ENCODE peak calls at places on chromosomes 6 and 20, in ten cellular contexts. K is stimulated activated naive CD8-positive, alpha-beta T cell treated with anti-CD3 and anti-CD28 coated beads, Interleukin-15, amount 100 ng/mL, for 72 hours; D is heart left ventricle; H is activated CD8-positive, alpha-beta T cell treated with anti-CD3 and anti-CD28 coated beads for 36 hours; Z is CD8-positive, alpha-beta T cell; J is HCT116; W is Right ventricle myocardium superior; Y is naive thymus-derived CD8-positive, alpha-beta T cell; L is naive thymus-derived CD4-positive, alpha-beta T cell; T is stimulated activated effector memory CD8-positive, alpha-beta T cell treated with anti-CD3 and anti-CD28 coated beads, Interleukin-12 subunit alpha, Interleukin-12 subunit beta, amount 100 ng/mL, for 72 hours. R is an unnamed sample.

GRCh38 chr6:85484941-85485340 is 35.1 kb downstream of the NT5E start:
- ATAC-seq in K (no peak), D (no peak), H (no peak), Z (no peak), J (no peak), W (no peak), Y (no peak), L (no peak), T (no peak), R (no peak)

GRCh38 chr6:80319286-80319685 is 212.8 kb downstream of the BCKDHB start:
- ATAC-seq in K (no peak), D (no peak), H (no peak), Z (no peak), J (no peak), W (no peak), Y (no peak), L (no peak), T (no peak), R (no peak)

GRCh38 chr6:51902261-51902764 is 185.1 kb downstream of the PKHD1 start:
- ATAC-seq in K (no peak), D (no peak), H (no peak), Z (no peak), J (no peak), W (no peak), Y (no peak), L (no peak), T (no peak), R (no peak)

GRCh38 chr6:101597711-101598110 is 204.2 kb downstream of the GRIK2 start:
- ATAC-seq in K (no peak), D (peak; percentile 42), H (no peak), Z (no peak), J (peak; percentile 86), W (no peak), Y (no peak), L (no peak), T (no peak), R (no peak)

GRCh38 chr6:4801491-4802118 is 25.4 kb downstream of the CDYL start:
- ATAC-seq in K (peak; percentile 95), D (no peak), H (peak; percentile 86), Z (peak; percentile 73), J (no peak), W (no peak), Y (peak; percentile 93), L (peak; percentile 84), T (peak; percentile 85), R (no peak)

GRCh38 chr6:166556871-166557322 is 29.6 kb downstream of the RAMACL start:
- ATAC-seq in K (peak; percentile 63), D (peak; percentile 97), H (peak; percentile 64), Z (no peak), J (peak; percentile 92), W (peak; percentile 95), Y (peak; percentile 39), L (peak; percentile 73), T (no peak), R (peak; percentile 96)

GRCh38 chr6:169235286-169235685 is 18.4 kb downstream of the THBS2 start:
- ATAC-seq in K (no peak), D (no peak), H (no peak), Z (no peak), J (no peak), W (peak; percentile 34), Y (no peak), L (no peak), T (no peak), R (no peak)

GRCh38 chr6:147944122-147944521 is 398.5 kb upstream of the SASH1 start:
- ATAC-seq in K (no peak), D (no peak), H (no peak), Z (no peak), J (no peak), W (no peak), Y (no peak), L (no peak), T (no peak), R (no peak)

GRCh38 chr6:134642217-134642616 is 307.7 kb downstream of the ALDH8A1 start:
- ATAC-seq in K (no peak), D (no peak), H (no peak), Z (no peak), J (no peak), W (no peak), Y (no peak), L (no peak), T (no peak), R (no peak)

GRCh38 chr6:128350416-128351254 is 169.8 kb downstream of the PTPRK start:
- ATAC-seq in K (no peak), D (no peak), H (no peak), Z (no peak), J (peak; percentile 60), W (no peak), Y (no peak), L (no peak), T (no peak), R (no peak)

GRCh38 chr6:170096191-170096802 is 194.6 kb downstream of the DLL1 start:
- ATAC-seq in K (no peak), D (peak; percentile 24), H (no peak), Z (no peak), J (no peak), W (no peak), Y (no peak), L (no peak), T (no peak), R (no peak)

GRCh38 chr6:151180321-151180720 is 59.4 kb upstream of the AKAP12 start:
- ATAC-seq in K (no peak), D (no peak), H (no peak), Z (no peak), J (no peak), W (no peak), Y (no peak), L (no peak), T (no peak), R (no peak)

GRCh38 chr6:25399885-25400284 is 120.7 kb downstream of the CARMIL1 start:
- ATAC-seq in K (no peak), D (no peak), H (no peak), Z (no peak), J (no peak), W (no peak), Y (no peak), L (no peak), T (no peak), R (no peak)

GRCh38 chr20:37403107-37404033 is 57.4 kb downstream of the SRC start:
- ATAC-seq in K (no peak), D (no peak), H (no peak), Z (no peak), J (no peak), W (no peak), Y (no peak), L (no peak), T (no peak), R (no peak)

GRCh38 chr20:49634116-49634515 is 66.2 kb upstream of the PTGIS start:
- ATAC-seq in K (no peak), D (no peak), H (no peak), Z (no peak), J (no peak), W (no peak), Y (no peak), L (no peak), T (no peak), R (no peak)

GRCh38 chr6:152071843-152072242 is 264.4 kb downstream of the ESR1 start:
- ATAC-seq in K (no peak), D (no peak), H (no peak), Z (no peak), J (no peak), W (no peak), Y (no peak), L (no peak), T (no peak), R (no peak)

GRCh38 chr6:42088101-42088591 is 37.8 kb downstream of the TAF8 start:
- ATAC-seq in K (no peak), D (peak; percentile 77), H (no peak), Z (no peak), J (peak; percentile 80), W (peak; percentile 83), Y (no peak), L (no peak), T (no peak), R (no peak)

GRCh38 chr6:33192671-33193602 is 670 bp upstream of the COL11A2 start:
- ATAC-seq in K (peak; percentile 41), D (peak; percentile 37), H (peak; percentile 13), Z (peak; percentile 29), J (no peak), W (peak; percentile 32), Y (peak; percentile 31), L (peak; percentile 26), T (peak; percentile 19), R (peak; percentile 33)

GRCh38 chr6:42745083-42745637 is 743 bp downstream of the TBCC start:
- ATAC-seq in K (no peak), D (no peak), H (no peak), Z (no peak), J (no peak), W (no peak), Y (no peak), L (no peak), T (no peak), R (no peak)

GRCh38 chr6:26401389-26401986 is 587 bp upstream of the BTN3A1 start:
- ATAC-seq in K (peak; percentile 2), D (no peak), H (peak; percentile 9), Z (peak; percentile 16), J (peak; percentile 16), W (peak; percentile 18), Y (peak; percentile 26), L (peak; percentile 13), T (no peak), R (no peak)

GRCh38 chr6:41503841-41504525 is 42.2 kb upstream of the FOXP4 start:
- ATAC-seq in K (peak; percentile 90), D (peak; percentile 40), H (peak; percentile 79), Z (no peak), J (peak; percentile 65), W (peak; percentile 47), Y (peak; percentile 32), L (no peak), T (peak; percentile 66), R (no peak)

GRCh38 chr6:35139924-35140524 is 1.1 kb downstream of the TCP11 start:
- ATAC-seq in K (peak; percentile 43), D (peak; percentile 62), H (peak; percentile 73), Z (no peak), J (peak; percentile 79), W (peak; percentile 72), Y (peak; percentile 50), L (peak; percentile 46), T (peak; percentile 26), R (no peak)

GRCh38 chr6:14921170-14921569 is 324.7 kb upstream of the JARID2 start:
- ATAC-seq in K (no peak), D (peak; percentile 85), H (no peak), Z (no peak), J (no peak), W (peak; percentile 80), Y (no peak), L (peak; percentile 57), T (no peak), R (peak; percentile 78)

GRCh38 chr6:33492093-33492492 is 37.7 kb downstream of the ZBTB9 start:
- ATAC-seq in K (no peak), D (no peak), H (no peak), Z (no peak), J (peak; percentile 27), W (no peak), Y (no peak), L (no peak), T (no peak), R (no peak)

GRCh38 chr6:156396791-156397418 is 380.3 kb upstream of the ARID1B start:
- ATAC-seq in K (peak; percentile 20), D (no peak), H (no peak), Z (peak; percentile 35), J (no peak), W (no peak), Y (peak; percentile 32), L (peak; percentile 30), T (peak; percentile 48), R (no peak)

GRCh38 chr6:71510057-71510713 is 221.6 kb downstream of the OGFRL1 start:
- ATAC-seq in K (no peak), D (peak; percentile 94), H (no peak), Z (no peak), J (peak; percentile 57), W (peak; percentile 81), Y (no peak), L (no peak), T (no peak), R (peak; percentile 76)

GRCh38 chr20:47574616-47575401 is 73.1 kb downstream of the NCOA3 start:
- ATAC-seq in K (no peak), D (no peak), H (no peak), Z (no peak), J (no peak), W (peak; percentile 46), Y (no peak), L (no peak), T (no peak), R (no peak)

GRCh38 chr6:62889240-62889639 is 322.0 kb upstream of the FKBP1C start:
- ATAC-seq in K (no peak), D (no peak), H (no peak), Z (no peak), J (no peak), W (no peak), Y (no peak), L (no peak), T (no peak), R (no peak)